ENCODE peak calls at places on chromosomes 6 and 20, in seven cellular contexts. One of them, this sample, is unnamed. For H3K4me1, the result is how much of the 10 kb centered on the place peaks cover.

GRCh38 chr6:36730424-36731380 is 33.1 kb downstream of the RAB44 start:
- DNase-seq in right lobe of liver: no peak
- DNase-seq in cardiac muscle cell: no peak
- DNase-seq in testis: no peak
- DNase-seq in body of pancreas: no peak
- DNase-seq in fibroblast of lung: no peak
- DNase-seq in endothelial cell of umbilical vein: no peak
- DNase-seq in this sample: no peak

GRCh38 chr20:22243063-22243462 is 341.3 kb downstream of the FOXA2 start:
- DNase-seq in right lobe of liver: no peak
- DNase-seq in cardiac muscle cell: no peak
- DNase-seq in testis: no peak
- DNase-seq in body of pancreas: no peak
- DNase-seq in fibroblast of lung: no peak
- DNase-seq in endothelial cell of umbilical vein: no peak
- DNase-seq in this sample: no peak

GRCh38 chr6:4270799-4271198 is 135.4 kb upstream of the ECI2 start:
- DNase-seq in right lobe of liver: no peak
- DNase-seq in cardiac muscle cell: no peak
- DNase-seq in testis: no peak
- DNase-seq in body of pancreas: no peak
- DNase-seq in fibroblast of lung: peak
- DNase-seq in endothelial cell of umbilical vein: peak
- DNase-seq in this sample: peak

GRCh38 chr6:143167224-143167623 is 106.5 kb downstream of the AIG1 start:
- DNase-seq in right lobe of liver: no peak
- DNase-seq in cardiac muscle cell: no peak
- DNase-seq in testis: no peak
- DNase-seq in body of pancreas: no peak
- DNase-seq in fibroblast of lung: no peak
- DNase-seq in endothelial cell of umbilical vein: no peak
- DNase-seq in this sample: peak

GRCh38 chr6:151690768-151691562 is 116.5 kb upstream of the ESR1 start:
- DNase-seq in right lobe of liver: no peak
- DNase-seq in cardiac muscle cell: no peak
- DNase-seq in testis: peak
- DNase-seq in body of pancreas: no peak
- DNase-seq in fibroblast of lung: peak
- DNase-seq in endothelial cell of umbilical vein: no peak
- DNase-seq in this sample: peak

GRCh38 chr6:164322533-164322932 is 908.0 kb downstream of the QKI start:
- DNase-seq in right lobe of liver: no peak
- DNase-seq in cardiac muscle cell: no peak
- DNase-seq in testis: no peak
- DNase-seq in body of pancreas: no peak
- DNase-seq in fibroblast of lung: peak
- DNase-seq in endothelial cell of umbilical vein: peak
- DNase-seq in this sample: peak

GRCh38 chr6:82408952-82409421 is 45.4 kb downstream of the TPBG start:
- DNase-seq in right lobe of liver: no peak
- DNase-seq in cardiac muscle cell: no peak
- DNase-seq in testis: no peak
- DNase-seq in body of pancreas: no peak
- DNase-seq in fibroblast of lung: peak
- DNase-seq in endothelial cell of umbilical vein: no peak
- DNase-seq in this sample: peak

GRCh38 chr6:134529921-134530320 is 212.0 kb upstream of the SGK1 start:
- DNase-seq in right lobe of liver: no peak
- DNase-seq in cardiac muscle cell: no peak
- DNase-seq in testis: no peak
- DNase-seq in body of pancreas: no peak
- DNase-seq in fibroblast of lung: peak
- DNase-seq in endothelial cell of umbilical vein: no peak
- DNase-seq in this sample: peak

GRCh38 chr20:51565741-51566140 is 23.2 kb upstream of the NFATC2 start:
- DNase-seq in right lobe of liver: no peak
- DNase-seq in cardiac muscle cell: no peak
- DNase-seq in testis: no peak
- DNase-seq in body of pancreas: no peak
- DNase-seq in fibroblast of lung: peak
- DNase-seq in endothelial cell of umbilical vein: no peak
- DNase-seq in this sample: no peak

GRCh38 chr20:44471481-44471882 is 4.2 kb upstream of the TTPAL start:
- DNase-seq in right lobe of liver: no peak
- DNase-seq in cardiac muscle cell: peak
- DNase-seq in testis: no peak
- DNase-seq in body of pancreas: no peak
- DNase-seq in fibroblast of lung: peak
- DNase-seq in endothelial cell of umbilical vein: no peak
- DNase-seq in this sample: peak

DNA sequence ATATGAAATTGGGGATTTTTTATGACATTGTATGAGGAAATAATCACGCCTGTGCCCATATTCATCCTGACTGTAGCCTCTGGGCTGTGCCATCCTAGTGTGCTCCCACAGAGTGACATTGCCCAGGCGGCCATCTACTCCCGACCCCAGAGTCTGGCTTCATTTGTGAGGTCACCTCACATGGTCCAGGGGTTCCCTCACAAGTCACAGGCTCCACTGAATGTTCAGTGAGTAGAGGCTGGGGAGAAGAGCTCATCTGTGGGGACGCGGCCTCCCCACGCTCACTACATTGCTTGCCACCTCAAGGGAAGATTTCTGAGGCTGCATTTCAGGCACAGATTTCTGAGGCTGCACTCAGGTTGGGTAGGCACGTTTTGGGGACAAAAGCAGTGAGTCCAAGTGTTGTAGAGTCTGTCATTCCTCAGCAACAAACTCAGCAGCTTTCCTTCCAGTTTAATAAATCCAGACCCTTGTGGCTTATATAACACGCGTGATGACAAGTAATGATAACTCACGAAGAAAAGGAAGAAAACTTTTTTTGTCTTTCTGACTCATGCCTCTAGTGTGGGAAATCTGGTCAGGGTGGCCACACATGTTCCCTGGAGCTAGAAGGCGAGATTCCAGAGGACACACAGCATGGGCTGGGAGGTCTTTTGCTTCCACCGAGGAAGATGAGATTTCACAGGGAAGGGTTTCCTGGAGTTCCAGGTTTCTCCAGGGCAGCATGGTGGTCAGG is 41.8 kb downstream of the SLC24A3 start:
- DNase-seq in right lobe of liver: no peak
- DNase-seq in cardiac muscle cell: no peak
- DNase-seq in testis: no peak
- DNase-seq in body of pancreas: no peak
- DNase-seq in fibroblast of lung: no peak
- DNase-seq in endothelial cell of umbilical vein: no peak
- DNase-seq in this sample: no peak
- H3K27ac ChIP-seq in right lobe of liver: no peak
- H3K27ac ChIP-seq in cardiac muscle cell: no peak
- H3K27ac ChIP-seq in testis: no peak
- H3K27ac ChIP-seq in body of pancreas: no peak
- H3K27ac ChIP-seq in fibroblast of lung: no peak
- H3K27ac ChIP-seq in endothelial cell of umbilical vein: no peak
- H3K27ac ChIP-seq in this sample: no peak

DNA sequence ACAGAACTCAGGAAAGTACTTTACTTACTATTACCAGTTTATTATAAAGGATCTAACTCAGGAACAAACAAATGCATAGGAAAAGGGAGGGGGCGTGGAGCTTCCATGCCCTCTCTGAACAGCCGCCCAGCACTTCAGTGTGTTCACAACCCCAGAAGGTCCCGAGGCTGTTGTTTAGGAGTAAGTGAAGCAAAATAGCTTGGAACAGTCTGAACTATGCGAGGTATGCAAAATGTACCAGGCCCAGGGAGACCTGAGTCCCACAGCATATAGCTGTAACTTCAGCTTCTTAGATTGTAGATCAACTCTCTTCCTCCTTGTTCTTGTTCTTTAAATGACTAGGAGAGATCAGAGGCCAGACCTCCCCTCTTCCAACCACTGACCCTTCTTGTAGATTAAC is 98.9 kb upstream of the SNX9 start:
- DNase-seq in right lobe of liver: no peak
- DNase-seq in cardiac muscle cell: no peak
- DNase-seq in testis: no peak
- DNase-seq in body of pancreas: no peak
- DNase-seq in fibroblast of lung: no peak
- DNase-seq in endothelial cell of umbilical vein: no peak
- DNase-seq in this sample: no peak
- H3K4me1 ChIP-seq in right lobe of liver: under half
- H3K4me1 ChIP-seq in cardiac muscle cell: under half
- H3K4me1 ChIP-seq in testis: under half
- H3K4me1 ChIP-seq in body of pancreas: under half
- H3K4me1 ChIP-seq in fibroblast of lung: under half
- H3K4me1 ChIP-seq in endothelial cell of umbilical vein: under half
- H3K4me1 ChIP-seq in this sample: under half

GRCh38 chr6:169701953-169702639 is at the start of the genes C6orf120 and WDR27:
- DNase-seq in right lobe of liver: peak
- DNase-seq in cardiac muscle cell: peak
- DNase-seq in testis: peak
- DNase-seq in body of pancreas: peak
- DNase-seq in fibroblast of lung: peak
- DNase-seq in endothelial cell of umbilical vein: peak
- DNase-seq in this sample: peak
- TF ChIP-seq CTCF in right lobe of liver: no peak
- TF ChIP-seq CTCF in cardiac muscle cell: no peak
- TF ChIP-seq CTCF in testis: peak
- TF ChIP-seq CTCF in body of pancreas: no peak
- TF ChIP-seq CTCF in fibroblast of lung: no peak
- TF ChIP-seq CTCF in endothelial cell of umbilical vein: no peak
- TF ChIP-seq CTCF in this sample: no peak

DNA sequence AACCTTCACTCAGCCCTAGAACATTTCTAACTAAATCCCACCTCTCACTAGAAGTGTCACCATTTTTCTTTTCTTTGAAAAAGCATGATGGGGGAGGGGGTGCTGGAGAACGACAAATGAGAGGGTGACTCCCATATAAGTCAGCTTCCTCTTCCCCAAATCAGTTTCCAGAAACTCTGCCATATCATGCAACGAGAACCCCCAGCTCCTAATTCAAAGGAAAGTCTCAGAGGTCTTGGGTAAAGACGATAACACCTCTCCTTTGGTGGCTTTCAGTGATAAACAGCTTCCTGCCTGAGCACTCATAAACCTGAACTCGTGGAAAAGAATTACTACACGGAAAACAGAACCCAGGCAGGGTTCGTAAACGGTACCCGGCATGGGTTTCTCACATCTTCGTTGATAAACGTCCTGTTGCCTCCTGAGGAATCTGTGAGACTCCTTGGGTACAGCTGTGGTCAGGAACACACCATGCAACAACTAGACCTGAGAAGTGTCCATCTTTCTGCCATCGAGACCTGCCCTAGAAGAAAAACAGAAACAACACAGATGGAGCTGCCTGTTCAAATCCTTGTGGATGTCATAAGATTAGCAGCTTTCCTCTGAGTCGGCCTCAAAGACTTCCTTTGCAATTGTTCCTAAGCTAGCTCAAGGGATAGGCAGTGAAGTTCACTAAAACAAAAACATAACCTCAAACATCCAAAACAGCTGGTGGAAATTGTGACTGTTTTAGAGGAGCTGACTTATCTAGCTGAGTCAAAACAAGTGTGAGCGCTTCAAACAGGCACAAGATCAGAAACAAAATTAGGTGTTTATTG is 185.8 kb upstream of the PRDM1 start:
- DNase-seq in right lobe of liver: no peak
- DNase-seq in cardiac muscle cell: no peak
- DNase-seq in testis: no peak
- DNase-seq in body of pancreas: no peak
- DNase-seq in fibroblast of lung: peak
- DNase-seq in endothelial cell of umbilical vein: peak
- DNase-seq in this sample: peak
- H3K27ac ChIP-seq in right lobe of liver: no peak
- H3K27ac ChIP-seq in cardiac muscle cell: no peak
- H3K27ac ChIP-seq in testis: no peak
- H3K27ac ChIP-seq in body of pancreas: no peak
- H3K27ac ChIP-seq in fibroblast of lung: no peak
- H3K27ac ChIP-seq in endothelial cell of umbilical vein: peak
- H3K27ac ChIP-seq in this sample: no peak

GRCh38 chr6:116049381-116049780 is 11.3 kb downstream of the FRK start:
- DNase-seq in right lobe of liver: no peak
- DNase-seq in cardiac muscle cell: no peak
- DNase-seq in testis: no peak
- DNase-seq in body of pancreas: no peak
- DNase-seq in fibroblast of lung: no peak
- DNase-seq in endothelial cell of umbilical vein: no peak
- DNase-seq in this sample: no peak

GRCh38 chr6:116041934-116042333 is 18.8 kb downstream of the FRK start:
- DNase-seq in right lobe of liver: no peak
- DNase-seq in cardiac muscle cell: no peak
- DNase-seq in testis: no peak
- DNase-seq in body of pancreas: no peak
- DNase-seq in fibroblast of lung: no peak
- DNase-seq in endothelial cell of umbilical vein: no peak
- DNase-seq in this sample: no peak

GRCh38 chr6:116051244-116051643 is 9.4 kb downstream of the FRK start:
- DNase-seq in right lobe of liver: no peak
- DNase-seq in cardiac muscle cell: no peak
- DNase-seq in testis: no peak
- DNase-seq in body of pancreas: no peak
- DNase-seq in fibroblast of lung: no peak
- DNase-seq in endothelial cell of umbilical vein: no peak
- DNase-seq in this sample: no peak

GRCh38 chr6:116047173-116047933 is 13.3 kb downstream of the FRK start:
- DNase-seq in right lobe of liver: no peak
- DNase-seq in cardiac muscle cell: no peak
- DNase-seq in testis: no peak
- DNase-seq in body of pancreas: no peak
- DNase-seq in fibroblast of lung: peak
- DNase-seq in endothelial cell of umbilical vein: no peak
- DNase-seq in this sample: peak

DNA sequence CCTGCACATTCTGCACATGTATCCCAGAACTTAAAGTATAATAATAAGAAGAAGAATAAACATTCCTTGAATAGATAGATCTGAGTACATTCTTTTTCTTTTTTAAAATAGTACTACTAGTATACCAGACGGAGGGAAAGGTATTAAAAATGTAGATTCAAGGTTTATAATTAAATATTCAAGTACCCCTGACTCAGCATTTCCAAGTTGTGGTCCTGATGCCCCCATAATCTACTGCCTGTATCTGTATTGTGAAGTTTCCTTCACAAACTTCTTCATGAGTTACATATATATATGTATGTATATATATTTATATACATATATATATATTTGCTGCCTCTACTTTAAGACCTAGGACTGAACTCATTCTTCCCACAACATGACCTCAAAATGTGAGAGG is 14.0 kb downstream of the FRK start:
- DNase-seq in right lobe of liver: no peak
- DNase-seq in cardiac muscle cell: no peak
- DNase-seq in testis: no peak
- DNase-seq in body of pancreas: no peak
- DNase-seq in fibroblast of lung: no peak
- DNase-seq in endothelial cell of umbilical vein: no peak
- DNase-seq in this sample: no peak
- H3K4me1 ChIP-seq in right lobe of liver: under half
- H3K4me1 ChIP-seq in cardiac muscle cell: under half
- H3K4me1 ChIP-seq in testis: under half
- H3K4me1 ChIP-seq in body of pancreas: under half
- H3K4me1 ChIP-seq in fibroblast of lung: under half
- H3K4me1 ChIP-seq in endothelial cell of umbilical vein: under half
- H3K4me1 ChIP-seq in this sample: under half

This sample was measured in mammary epithelial cell.